ENCODE peak calls at places on chromosomes 13 and 19, in nine cellular contexts. A, M, Y, W, G, O, C, Q and N are unnamed samples.

GRCh38 chr13:91609353-91609752 is 210.9 kb downstream of the GPC5 start:
- DNase-seq in A (no peak), M (no peak), Y (no peak), W (no peak), G (no peak), O (no peak), C (no peak), Q (no peak), N (no peak)

GRCh38 chr19:47309038-47309437 is 623 bp upstream of the C5AR1 start:
- DNase-seq in A (peak; percentile 56), M (no peak), Y (no peak), W (no peak), G (no peak), O (no peak), C (no peak), Q (no peak), N (no peak)

GRCh38 chr13:42754801-42755513 is 26.4 kb upstream of the FAM216B start:
- DNase-seq in A (no peak), M (no peak), Y (no peak), W (no peak), G (no peak), O (no peak), C (no peak), Q (no peak), N (no peak)

GRCh38 chr13:74062933-74063332 is 71.3 kb downstream of the KLF12 start:
- DNase-seq in A (peak; percentile 77), M (peak; percentile 83), Y (no peak), W (no peak), G (no peak), O (no peak), C (peak; percentile 45), Q (no peak), N (no peak)

GRCh38 chr13:112651750-112652511 is 37.9 kb upstream of the ATP11A start:
- DNase-seq in A (no peak), M (no peak), Y (no peak), W (no peak), G (no peak), O (no peak), C (no peak), Q (no peak), N (no peak)

GRCh38 chr19:28436320-28436719 is 776.6 kb downstream of the UQCRFS1 start:
- DNase-seq in A (no peak), M (peak; percentile 88), Y (no peak), W (no peak), G (no peak), O (no peak), C (no peak), Q (no peak), N (no peak)

GRCh38 chr13:75202981-75203380 is 279.0 kb downstream of the TBC1D4 start:
- DNase-seq in A (peak; percentile 61), M (no peak), Y (no peak), W (no peak), G (no peak), O (no peak), C (no peak), Q (no peak), N (no peak)

GRCh38 chr19:5089283-5089682 is 120.4 kb downstream of the KDM4B start:
- DNase-seq in A (no peak), M (no peak), Y (no peak), W (no peak), G (no peak), O (no peak), C (no peak), Q (no peak), N (no peak)

GRCh38 chr19:40224342-40225148 is 1.9 kb downstream of the CCNP start:
- DNase-seq in A (no peak), M (no peak), Y (no peak), W (no peak), G (no peak), O (no peak), C (no peak), Q (no peak), N (no peak)

GRCh38 chr13:21673592-21674270 is 2.9 kb downstream of the FGF9 start:
- DNase-seq in A (peak; percentile 35), M (peak; percentile 55), Y (peak; percentile 43), W (no peak), G (no peak), O (no peak), C (peak; percentile 52), Q (no peak), N (peak; percentile 57)

GRCh38 chr19:14089412-14089661 is 1.2 kb downstream of the SAMD1 start:
- DNase-seq in A (peak; percentile 40), M (no peak), Y (no peak), W (no peak), G (no peak), O (no peak), C (no peak), Q (no peak), N (no peak)

GRCh38 chr13:48424212-48424611 is 11.3 kb upstream of the LPAR6 start:
- DNase-seq in A (no peak), M (no peak), Y (no peak), W (no peak), G (no peak), O (no peak), C (no peak), Q (no peak), N (no peak)

GRCh38 chr13:110070511-110071120 is 236.3 kb downstream of the COL4A1 start:
- DNase-seq in A (peak; percentile 86), M (no peak), Y (no peak), W (no peak), G (peak; percentile 42), O (no peak), C (no peak), Q (no peak), N (no peak)

GRCh38 chr13:41905600-41906254 is 55.2 kb downstream of the VWA8 start:
- DNase-seq in A (peak; percentile 55), M (peak; percentile 46), Y (no peak), W (no peak), G (peak; percentile 16), O (no peak), C (no peak), Q (no peak), N (no peak)

GRCh38 chr13:43227721-43228120 is 204.3 kb downstream of the DNAJC15 start:
- DNase-seq in A (peak; percentile 33), M (no peak), Y (no peak), W (no peak), G (no peak), O (no peak), C (no peak), Q (no peak), N (no peak)

GRCh38 chr13:75798353-75799245 is 162.5 kb downstream of the LMO7 start:
- DNase-seq in A (peak; percentile 70), M (no peak), Y (no peak), W (no peak), G (no peak), O (no peak), C (no peak), Q (no peak), N (no peak)

GRCh38 chr13:92938481-92939020 is 288.1 kb upstream of the GPC6 start:
- DNase-seq in A (no peak), M (no peak), Y (no peak), W (no peak), G (no peak), O (no peak), C (no peak), Q (no peak), N (no peak)
- TF ChIP-seq CTCF in A (no peak), M (no peak), Y (no peak), W (no peak), G (no peak), O (no peak), C (no peak), Q (no peak), N (no peak)

DNA sequence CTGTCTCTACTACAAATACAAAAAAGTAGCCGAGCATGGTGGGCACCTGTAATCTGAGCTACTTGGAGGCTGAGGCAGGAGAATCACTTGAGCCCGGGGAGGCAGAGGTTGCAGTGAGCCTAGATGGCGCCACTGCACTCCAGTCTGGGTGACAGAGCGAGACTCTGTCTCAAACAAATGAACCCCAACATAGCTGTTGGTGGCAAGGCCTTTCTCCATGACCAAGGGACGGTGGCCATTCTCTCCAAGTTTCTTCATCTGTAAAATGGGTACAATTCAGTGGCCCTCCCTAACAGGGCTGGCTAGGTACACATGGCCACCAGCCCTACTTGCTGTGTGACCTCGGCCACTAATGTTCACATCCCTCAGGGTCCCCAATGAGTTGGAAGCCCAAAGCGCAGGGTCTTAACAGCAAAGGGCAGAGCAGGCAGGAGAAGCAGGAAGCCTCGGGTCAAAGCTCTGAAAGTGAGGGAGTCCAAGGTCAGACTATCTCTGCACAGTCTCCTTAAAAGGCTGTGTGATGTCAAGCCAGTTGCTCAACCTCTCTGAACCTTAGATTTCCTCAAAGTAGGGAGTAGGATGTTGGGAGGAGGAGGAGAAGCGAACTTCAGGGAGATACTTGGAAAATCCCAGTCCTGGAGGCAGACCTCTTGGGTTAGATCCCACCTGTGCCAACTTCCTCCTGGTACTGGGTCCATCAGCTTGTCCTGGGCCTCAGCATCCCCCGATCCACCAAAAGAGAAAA is 2.7 kb downstream of the JUND start:
- DNase-seq in A (peak; percentile 45), M (no peak), Y (no peak), W (peak; percentile 51), G (no peak), O (no peak), C (no peak), Q (no peak), N (no peak)
- TF ChIP-seq CTCF in A (peak; percentile 37), M (peak; percentile 38), Y (peak; percentile 48), W (peak; percentile 43), G (peak; percentile 22), O (no peak), C (no peak), Q (no peak), N (peak; percentile 54)

GRCh38 chr19:12346896-12347295 is 13.5 kb upstream of the ZNF563 start:
- DNase-seq in A (peak; percentile 2), M (peak; percentile 27), Y (no peak), W (no peak), G (no peak), O (no peak), C (no peak), Q (no peak), N (no peak)
- TF ChIP-seq CTCF in A (no peak), M (peak; percentile 22), Y (no peak), W (no peak), G (no peak), O (no peak), C (no peak), Q (no peak), N (no peak)

GRCh38 chr13:99656843-99657506 is 155.7 kb downstream of the TM9SF2 start:
- DNase-seq in A (no peak), M (peak; percentile 27), Y (no peak), W (no peak), G (no peak), O (no peak), C (no peak), Q (no peak), N (no peak)

GRCh38 chr13:99655351-99656091 is 154.2 kb downstream of the TM9SF2 start:
- DNase-seq in A (peak; percentile 74), M (no peak), Y (no peak), W (no peak), G (peak; percentile 92), O (no peak), C (no peak), Q (no peak), N (no peak)

GRCh38 chr13:99654076-99654475 is 152.8 kb downstream of the TM9SF2 start:
- DNase-seq in A (no peak), M (no peak), Y (no peak), W (no peak), G (no peak), O (no peak), C (no peak), Q (no peak), N (no peak)

GRCh38 chr13:99657848-99658265 is 156.6 kb downstream of the TM9SF2 start:
- DNase-seq in A (peak; percentile 27), M (no peak), Y (peak; percentile 34), W (peak; percentile 4), G (no peak), O (no peak), C (peak; percentile 17), Q (no peak), N (peak; percentile 41)

GRCh38 chr13:99656092-99656745 is 154.9 kb downstream of the TM9SF2 start:
- DNase-seq in A (peak; percentile 80), M (peak; percentile 64), Y (peak; percentile 70), W (peak; percentile 71), G (no peak), O (peak; percentile 81), C (peak; percentile 64), Q (peak; percentile 87), N (peak; percentile 88)
- TF ChIP-seq CTCF in A (peak; percentile 92), M (peak; percentile 91), Y (peak; percentile 94), W (peak; percentile 92), G (peak; percentile 92), O (peak; percentile 88), C (peak; percentile 87), Q (no peak), N (peak; percentile 94)